ENCODE peak calls at places on chromosome 4, in four cellular contexts. E is A549, Y is fibroblast of the aortic adventitia, L is heart right ventricle. N is an unnamed sample.

GRCh38 chr4:76993787-76994641 is 44.5 kb downstream of the SEPTIN11 start:
- DNase-seq in E (no peak), Y (no peak), L (no peak), N (no peak)

GRCh38 chr4:2820216-2820982 is 23.2 kb upstream of the ADD1 start:
- DNase-seq in E (no peak), Y (no peak), L (no peak), N (no peak)

GRCh38 chr4:26589699-26590098 is 5.8 kb downstream of the TBC1D19 start:
- DNase-seq in E (no peak), Y (no peak), L (no peak), N (no peak)

GRCh38 chr4:57329279-57329678 is 219.1 kb upstream of the IGFBP7 start:
- DNase-seq in E (no peak), Y (no peak), L (peak; percentile 13), N (no peak)

GRCh38 chr4:89072921-89073320 is 15.9 kb upstream of the FAM13A start:
- DNase-seq in E (no peak), Y (no peak), L (no peak), N (no peak)

GRCh38 chr4:143251348-143251747 is 66.6 kb downstream of the USP38 start:
- DNase-seq in E (no peak), Y (no peak), L (no peak), N (no peak)

GRCh38 chr4:141486375-141486997 is 149.9 kb upstream of the IL15 start:
- DNase-seq in E (no peak), Y (peak; percentile 69), L (no peak), N (peak; percentile 18)

GRCh38 chr4:38523524-38524448 is 140.2 kb upstream of the KLF3 start:
- DNase-seq in E (no peak), Y (no peak), L (no peak), N (no peak)

GRCh38 chr4:36551697-36552214 is 270.3 kb downstream of the DTHD1 start:
- DNase-seq in E (no peak), Y (no peak), L (no peak), N (no peak)

DNA sequence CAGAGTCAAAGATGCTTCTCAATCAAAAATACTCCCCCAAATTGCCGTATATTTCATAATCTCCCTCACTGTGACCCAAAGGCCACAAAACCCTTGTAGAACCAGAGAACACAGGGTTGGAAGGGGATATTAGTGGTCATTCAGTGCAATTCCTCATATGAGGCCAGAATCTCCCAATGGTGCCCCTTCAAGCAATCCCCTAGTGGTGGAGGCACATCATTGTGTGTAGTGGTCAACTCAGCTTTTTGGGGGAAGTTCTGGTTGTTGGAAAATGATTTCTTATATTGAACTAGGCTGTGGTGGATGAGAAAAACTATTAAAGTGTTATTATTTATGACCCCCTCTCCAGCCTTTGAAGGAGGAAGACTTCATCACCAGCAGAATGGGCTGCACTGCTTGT is 17.6 kb upstream of the BOD1L1 start:
- DNase-seq in E (no peak), Y (no peak), L (no peak), N (no peak)
- TF ChIP-seq CTCF in E (no peak), Y (no peak), L (no peak), N (peak; percentile 24)

DNA sequence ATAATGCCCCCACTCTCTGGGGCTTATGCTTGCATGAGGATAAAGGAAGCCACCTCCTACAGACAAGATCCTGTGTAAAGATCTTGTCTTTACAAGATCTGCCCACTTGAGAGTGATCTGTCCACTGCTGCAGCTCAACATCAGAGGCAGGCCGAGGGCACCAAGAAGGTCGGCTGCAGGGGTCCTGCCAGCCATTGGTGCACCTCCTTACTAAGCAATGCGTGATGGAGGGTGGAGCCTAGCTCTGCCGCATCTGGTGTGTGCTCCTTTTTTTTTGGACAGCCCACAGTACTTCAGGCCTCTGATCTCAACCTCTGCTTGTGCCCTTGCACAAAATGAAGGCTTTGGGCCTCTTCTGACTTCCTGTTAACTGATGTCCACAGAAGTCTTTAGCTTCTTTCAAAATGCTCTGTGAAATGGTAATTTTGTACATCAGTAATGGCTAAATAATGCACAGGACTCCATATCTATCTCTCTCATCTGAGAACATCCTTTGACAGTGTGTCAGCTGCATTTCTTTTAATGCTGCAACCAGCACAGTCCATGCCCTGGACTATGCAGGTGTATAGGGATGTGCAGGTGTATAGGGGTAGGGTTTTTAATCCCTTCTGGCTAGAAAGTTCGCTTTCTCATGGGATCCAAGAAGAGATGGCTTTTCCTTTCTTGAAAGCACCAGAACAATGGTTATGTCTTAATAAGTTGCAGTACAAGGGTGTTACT is 96.0 kb upstream of the TRPC3 start:
- DNase-seq in E (no peak), Y (no peak), L (no peak), N (no peak)
- H3K4me3 ChIP-seq in E (no peak overlapping the region), Y (no peak overlapping the region), L (no peak overlapping the region), N (no peak overlapping the region)

GRCh38 chr4:40256329-40256728 is 59.5 kb downstream of the RHOH start:
- DNase-seq in E (no peak), Y (no peak), L (no peak), N (no peak)

GRCh38 chr4:40254961-40255721 is 58.3 kb downstream of the RHOH start:
- DNase-seq in E (peak; percentile 76), Y (peak; percentile 36), L (no peak), N (peak; percentile 69)

GRCh38 chr4:40255722-40256281 is 59.0 kb downstream of the RHOH start:
- DNase-seq in E (peak; percentile 96), Y (peak; percentile 96), L (no peak), N (peak; percentile 72)

GRCh38 chr4:40251366-40251765 is 54.5 kb downstream of the RHOH start:
- DNase-seq in E (peak; percentile 42), Y (no peak), L (no peak), N (peak; percentile 29)

DNA sequence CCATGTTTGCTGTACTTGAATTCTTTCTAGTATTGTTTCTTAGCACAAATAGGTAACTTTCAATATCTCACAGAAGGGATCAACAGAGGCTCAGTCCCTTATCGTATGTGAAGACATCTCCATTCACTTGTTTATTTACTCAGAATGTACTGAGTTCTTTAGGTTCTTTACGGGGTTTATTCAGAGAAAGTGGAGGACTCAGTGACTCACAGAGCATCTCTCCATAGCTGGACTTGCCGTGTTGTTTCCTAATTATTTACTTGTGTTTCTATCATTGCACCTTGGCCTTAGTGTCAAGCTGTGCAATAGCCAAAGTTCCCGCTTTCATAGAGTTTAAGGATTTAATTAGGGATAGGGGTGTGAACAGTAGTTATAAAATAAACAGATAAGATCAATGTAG is 57.1 kb downstream of the RHOH start:
- DNase-seq in E (no peak), Y (no peak), L (no peak), N (no peak)
- TF ChIP-seq CTCF in E (no peak), Y (no peak), L (no peak), N (no peak)

GRCh38 chr4:184808719-184809062 is 17.1 kb downstream of the ACSL1 start:
- DNase-seq in E (no peak), Y (no peak), L (no peak), N (no peak)
- H3K4me3 ChIP-seq in E (no peak overlapping the region), Y (no peak overlapping the region), L (no peak overlapping the region), N (no peak overlapping the region)